ENCODE peak calls at places on chromosomes 6 and 20, in ten cellular contexts. X, H, K, B, E, P, O, S, D and J are unnamed samples.

GRCh38 chr6:111925296-111925695 is 52.0 kb upstream of the FYN start:
- DNase-seq in X (no peak), H (peak; percentile 1), K (peak; percentile 76), B (no peak), E (no peak), P (no peak), O (no peak), S (no peak), D (peak; percentile 22), J (no peak)

GRCh38 chr6:157217894-157218370 is 105.4 kb downstream of the TMEM242 start:
- DNase-seq in X (no peak), H (no peak), K (no peak), B (no peak), E (no peak), P (no peak), O (no peak), S (peak; percentile 32), D (no peak), J (no peak)

GRCh38 chr6:13708679-13709261 is 2.9 kb downstream of the RANBP9 start:
- DNase-seq in X (no peak), H (peak; percentile 49), K (no peak), B (no peak), E (peak; percentile 30), P (no peak), O (no peak), S (no peak), D (peak; percentile 25), J (peak; percentile 25)

GRCh38 chr20:1555952-1556351 is 1.6 kb downstream of the SIRPD start:
- DNase-seq in X (no peak), H (no peak), K (no peak), B (no peak), E (no peak), P (no peak), O (no peak), S (no peak), D (no peak), J (no peak)

GRCh38 chr6:133985970-133986369 is 32.9 kb downstream of the TBPL1 start:
- DNase-seq in X (no peak), H (no peak), K (no peak), B (no peak), E (no peak), P (no peak), O (no peak), S (no peak), D (no peak), J (no peak)

GRCh38 chr20:50335105-50335504 is 144.5 kb downstream of the CEBPB start:
- DNase-seq in X (no peak), H (peak; percentile 78), K (no peak), B (no peak), E (no peak), P (peak; percentile 71), O (peak; percentile 17), S (no peak), D (peak; percentile 39), J (no peak)

GRCh38 chr6:558089-558488 is 98.8 kb downstream of the HUS1B start:
- DNase-seq in X (no peak), H (peak; percentile 53), K (no peak), B (no peak), E (no peak), P (no peak), O (no peak), S (no peak), D (no peak), J (no peak)

GRCh38 chr6:137044366-137045220 is at the start of gene IL20RA:
- DNase-seq in X (peak; percentile 1), H (no peak), K (no peak), B (peak; percentile 54), E (peak; percentile 58), P (peak; percentile 57), O (peak; percentile 19), S (peak; percentile 64), D (peak; percentile 59), J (no peak)

GRCh38 chr6:26501482-26501986 is 1.4 kb downstream of the BTN1A1 start:
- DNase-seq in X (peak; percentile 12), H (no peak), K (no peak), B (peak; percentile 32), E (peak; percentile 21), P (peak; percentile 66), O (no peak), S (peak; percentile 65), D (peak; percentile 54), J (no peak)

GRCh38 chr20:47577271-47577670 is 75.6 kb downstream of the NCOA3 start:
- DNase-seq in X (no peak), H (no peak), K (no peak), B (no peak), E (no peak), P (no peak), O (no peak), S (no peak), D (no peak), J (no peak)

GRCh38 chr6:47934023-47934422 is 152.2 kb downstream of the OPN5 start:
- DNase-seq in X (no peak), H (peak; percentile 56), K (no peak), B (no peak), E (no peak), P (no peak), O (no peak), S (no peak), D (no peak), J (no peak)

GRCh38 chr20:59007758-59008511 is 881 bp upstream of the CTSZ start:
- DNase-seq in X (no peak), H (peak; percentile 85), K (no peak), B (peak; percentile 36), E (peak; percentile 60), P (no peak), O (no peak), S (peak; percentile 79), D (no peak), J (peak; percentile 29)

GRCh38 chr20:54061106-54061881 is 9.1 kb downstream of the BCAS1 start:
- DNase-seq in X (no peak), H (no peak), K (no peak), B (no peak), E (no peak), P (no peak), O (no peak), S (no peak), D (peak; percentile 69), J (no peak)

GRCh38 chr20:32925481-32926196 is 66.9 kb downstream of the EFCAB8 start:
- DNase-seq in X (no peak), H (no peak), K (no peak), B (peak; percentile 14), E (no peak), P (no peak), O (no peak), S (no peak), D (no peak), J (no peak)

GRCh38 chr6:82461536-82461935 is 97.9 kb downstream of the TPBG start:
- DNase-seq in X (no peak), H (no peak), K (no peak), B (no peak), E (no peak), P (no peak), O (no peak), S (no peak), D (no peak), J (no peak)

GRCh38 chr20:63665708-63666107 is 7.6 kb downstream of the RTEL1 start:
- DNase-seq in X (no peak), H (no peak), K (no peak), B (no peak), E (no peak), P (no peak), O (no peak), S (no peak), D (no peak), J (no peak)